ENCODE peak calls at places on chromosome 18, in five cellular contexts. X, K, T, L and U are unnamed samples.

GRCh38 chr18:46720092-46720491 is 36.8 kb downstream of the ST8SIA5 start:
- DNase-seq in X (no peak), K (no peak), T (no peak), L (no peak), U (no peak)

GRCh38 chr18:23986610-23987359 is 27.8 kb upstream of the TTC39C start:
- DNase-seq in X (no peak), K (no peak), T (no peak), L (no peak), U (no peak)

GRCh38 chr18:75123113-75123512 is 85.8 kb downstream of the PTGR3 start:
- DNase-seq in X (no peak), K (no peak), T (no peak), L (no peak), U (no peak)

GRCh38 chr18:10791141-10791808 is 265.4 kb downstream of the NAPG start:
- DNase-seq in X (no peak), K (no peak), T (no peak), L (no peak), U (no peak)

GRCh38 chr18:47109049-47109448 is 41.3 kb downstream of the HDHD2 start:
- DNase-seq in X (no peak), K (no peak), T (peak; percentile 5), L (no peak), U (no peak)

GRCh38 chr18:24190590-24190989 is 51.7 kb downstream of the CABYR start:
- DNase-seq in X (no peak), K (no peak), T (no peak), L (no peak), U (no peak)

GRCh38 chr18:2417861-2418610 is 153.3 kb downstream of the METTL4 start:
- DNase-seq in X (no peak), K (no peak), T (no peak), L (no peak), U (no peak)

GRCh38 chr18:32469190-32469611 is 1.5 kb downstream of the GAREM1 start:
- DNase-seq in X (peak; percentile 10), K (peak; percentile 17), T (no peak), L (no peak), U (no peak)

GRCh38 chr18:74286106-74286856 is 5.5 kb downstream of the CYB5A start:
- DNase-seq in X (no peak), K (no peak), T (no peak), L (no peak), U (no peak)

GRCh38 chr18:45275367-45276113 is 339.7 kb upstream of the SLC14A2 start:
- DNase-seq in X (no peak), K (no peak), T (no peak), L (no peak), U (no peak)

GRCh38 chr18:3041857-3042256 is 28.9 kb upstream of the LPIN2 start:
- DNase-seq in X (no peak), K (no peak), T (no peak), L (no peak), U (no peak)

GRCh38 chr18:61580061-61580460 is 246.8 kb downstream of the CDH20 start:
- DNase-seq in X (no peak), K (no peak), T (no peak), L (no peak), U (no peak)

GRCh38 chr18:3454365-3455089 is 4.6 kb downstream of the TGIF1 start:
- DNase-seq in X (peak; percentile 47), K (peak; percentile 40), T (no peak), L (peak; percentile 56), U (no peak)

GRCh38 chr18:26434887-26435286 is 113.5 kb downstream of the KCTD1 start:
- DNase-seq in X (no peak), K (no peak), T (no peak), L (no peak), U (no peak)

GRCh38 chr18:22558945-22559385 is 141.2 kb upstream of the CTAGE1 start:
- DNase-seq in X (peak; percentile 14), K (peak; percentile 75), T (peak; percentile 50), L (no peak), U (peak; percentile 93)

GRCh38 chr18:13284330-13285027 is 65.9 kb downstream of the LDLRAD4 start:
- DNase-seq in X (no peak), K (no peak), T (no peak), L (no peak), U (no peak)

DNA sequence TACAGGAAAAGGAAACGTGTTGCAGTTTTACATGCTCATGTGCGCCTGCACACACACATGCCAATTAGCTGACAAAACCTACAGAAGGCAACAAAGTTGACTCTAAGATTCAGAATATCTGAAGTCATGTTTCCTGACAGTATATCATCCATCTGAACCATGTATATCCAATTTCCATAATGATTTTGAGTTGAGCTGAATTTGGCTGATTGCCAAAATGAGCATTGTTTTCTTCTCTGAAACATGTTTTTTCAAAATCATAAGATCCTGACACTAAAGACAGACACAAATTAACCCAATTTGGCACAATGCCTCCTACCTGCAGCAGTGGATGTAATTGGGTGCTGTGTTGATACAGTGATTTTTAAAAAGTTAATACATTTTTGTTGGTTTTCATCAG is 161.5 kb upstream of the LMAN1 start:
- DNase-seq in X (no peak), K (no peak), T (no peak), L (no peak), U (no peak)
- H3K4me1 ChIP-seq in X (no peaks in the 10 kb centered on the region), K (no peaks in the 10 kb centered on the region), T (peaks cover 13% of the 10 kb centered on the region), L (no peaks in the 10 kb centered on the region), U (peaks cover 17% of the 10 kb centered on the region)

GRCh38 chr18:48155856-48156255 is 225.4 kb upstream of the SMAD2 start:
- DNase-seq in X (peak; percentile 33), K (no peak), T (no peak), L (no peak), U (no peak)
- H3K4me1 ChIP-seq in X (peaks cover 10% of the 10 kb centered on the region), K (peaks cover 4% of the 10 kb centered on the region), T (no peaks in the 10 kb centered on the region), L (no peaks in the 10 kb centered on the region), U (peaks cover 3% of the 10 kb centered on the region)

DNA sequence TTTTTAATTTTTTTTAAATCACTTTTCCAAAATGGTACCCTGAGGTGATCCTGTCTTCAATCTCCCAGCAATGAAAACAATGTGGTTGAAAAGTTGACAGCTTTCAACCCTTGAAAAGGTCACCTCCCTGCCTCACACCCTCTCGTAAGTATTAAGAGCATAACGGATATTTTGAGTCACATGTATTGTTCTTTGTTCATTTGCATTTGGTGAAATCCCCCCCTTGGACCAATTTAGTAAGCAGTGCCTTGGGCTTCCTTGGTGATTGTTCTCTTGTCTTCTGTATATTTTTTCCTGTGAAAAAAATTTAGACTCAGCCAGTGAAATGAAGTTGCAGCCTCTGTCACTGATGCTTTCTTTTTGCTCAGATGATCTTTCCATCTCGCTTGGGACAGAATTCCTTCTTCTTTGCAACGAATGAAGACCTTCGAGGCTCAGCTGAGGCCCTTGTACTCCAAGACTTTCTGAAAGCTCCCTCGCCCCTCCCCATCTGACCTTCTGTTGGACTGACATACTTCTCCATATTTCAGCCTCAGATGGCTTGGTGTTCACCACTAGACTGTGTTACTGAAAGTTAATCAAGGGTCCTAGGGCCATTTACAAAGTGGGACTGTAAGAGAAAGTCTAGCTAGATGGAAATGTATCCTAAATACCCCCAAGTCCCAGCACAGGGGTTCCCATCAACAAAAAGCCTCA is 158.4 kb downstream of the BCL2 start:
- DNase-seq in X (no peak), K (no peak), T (no peak), L (peak; percentile 83), U (no peak)
- H3K4me1 ChIP-seq in X (peaks cover 5% of the 10 kb centered on the region), K (peaks cover 3% of the 10 kb centered on the region), T (peaks cover 14% of the 10 kb centered on the region), L (peaks cover 93% of the 10 kb centered on the region), U (no peaks in the 10 kb centered on the region)

GRCh38 chr18:28110924-28111323 is 66.0 kb downstream of the CDH2 start:
- DNase-seq in X (no peak), K (no peak), T (no peak), L (no peak), U (no peak)

GRCh38 chr18:28112056-28112470 is 64.9 kb downstream of the CDH2 start:
- DNase-seq in X (no peak), K (no peak), T (no peak), L (no peak), U (no peak)

GRCh38 chr18:28108801-28109200 is 68.1 kb downstream of the CDH2 start:
- DNase-seq in X (no peak), K (no peak), T (no peak), L (no peak), U (no peak)

GRCh38 chr18:28108254-28108653 is 68.7 kb downstream of the CDH2 start:
- DNase-seq in X (no peak), K (no peak), T (no peak), L (no peak), U (no peak)

DNA sequence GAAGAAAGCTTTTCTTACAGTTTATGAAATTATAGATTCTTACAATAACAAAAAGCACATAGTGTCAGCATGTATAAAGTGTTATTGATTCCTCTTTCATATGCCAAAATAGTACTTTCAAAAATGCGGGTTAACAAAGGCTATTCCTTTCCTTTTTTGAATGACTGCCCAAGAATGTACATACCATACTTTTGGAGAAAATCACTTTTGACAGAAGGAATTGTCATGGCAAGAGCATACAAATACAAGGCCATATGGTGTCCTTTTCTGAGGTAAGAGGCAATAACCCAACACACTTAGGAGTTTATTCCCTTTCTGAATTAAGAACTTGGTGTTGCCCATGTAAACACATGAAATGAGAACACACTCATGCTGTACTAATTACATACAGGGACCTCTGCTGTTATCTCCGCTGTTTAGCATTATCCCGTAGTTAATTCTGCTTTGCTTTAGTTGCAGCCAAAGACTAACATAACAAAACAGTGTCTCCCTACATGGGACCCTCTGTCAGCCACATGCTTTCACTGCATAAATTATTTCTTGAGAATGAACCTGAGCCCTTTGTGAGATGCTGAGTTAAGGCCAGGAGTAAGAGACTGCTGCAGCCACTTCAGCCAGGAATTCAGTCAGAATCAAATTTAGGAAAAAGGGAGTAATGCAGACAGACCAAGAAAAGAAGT is 67.0 kb downstream of the CDH2 start:
- DNase-seq in X (no peak), K (no peak), T (no peak), L (no peak), U (no peak)
- H3K4me1 ChIP-seq in X (no peaks in the 10 kb centered on the region), K (no peaks in the 10 kb centered on the region), T (peaks cover 17% of the 10 kb centered on the region), L (no peaks in the 10 kb centered on the region), U (no peaks in the 10 kb centered on the region)

DNA sequence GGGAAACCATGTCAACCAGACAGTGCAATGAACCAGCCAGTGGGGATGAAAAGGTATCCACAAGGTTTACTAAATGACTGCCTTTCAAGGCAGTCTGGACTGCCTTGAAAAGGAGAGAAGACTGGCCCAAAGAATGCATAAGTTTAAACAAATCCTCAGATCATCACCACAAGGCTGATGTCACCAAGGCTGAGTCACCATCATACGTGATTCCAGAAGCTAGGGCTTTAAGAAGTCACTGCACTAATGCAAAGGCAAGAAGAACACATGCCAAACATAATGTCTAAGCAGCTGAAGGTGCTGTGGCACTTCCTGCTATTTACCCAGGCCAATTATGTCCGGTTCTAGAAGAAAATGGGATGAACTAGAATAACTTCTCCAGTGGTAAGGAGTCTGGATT is 37.7 kb upstream of the ONECUT2 start:
- DNase-seq in X (no peak), K (no peak), T (no peak), L (no peak), U (no peak)
- H3K4me1 ChIP-seq in X (no peaks in the 10 kb centered on the region), K (no peaks in the 10 kb centered on the region), T (no peaks in the 10 kb centered on the region), L (no peaks in the 10 kb centered on the region), U (no peaks in the 10 kb centered on the region)